ENCODE peak calls at places on chromosomes 7 and 10, in nine cellular contexts. G, S, C, U, J, L, D, Z and W are unnamed samples.

GRCh38 chr10:23096814-23097549 is 1.6 kb downstream of the MSRB2 start:
- DNase-seq in S (no peak), C (no peak), D (no peak), J (no peak), L (no peak), G (no peak), U (peak), Z (peak), W (no peak)

GRCh38 chr7:70701487-70701886 is 430.5 kb upstream of the GALNT17 start:
- DNase-seq in L (no peak), Z (no peak), C (no peak), G (no peak), S (no peak), J (no peak), D (no peak), U (no peak), W (no peak)

GRCh38 chr10:122310311-122311050 is 39.4 kb downstream of the BTBD16 start:
- DNase-seq in D (peak), G (no peak), U (peak), C (no peak), L (no peak), J (no peak), Z (peak), S (no peak), W (no peak)

GRCh38 chr7:140231779-140232491 is 55.2 kb upstream of the KDM7A start:
- DNase-seq in C (no peak), U (no peak), J (no peak), S (no peak), Z (no peak), D (no peak), G (no peak), L (no peak), W (no peak)

GRCh38 chr7:134789967-134790685 is 10.7 kb downstream of the CALD1 start:
- DNase-seq in C (no peak), U (peak), Z (peak), L (peak), G (peak), D (no peak), S (no peak), J (no peak), W (no peak)

GRCh38 chr10:99993994-99994689 is 15.6 kb downstream of the DNMBP start:
- DNase-seq in U (peak), S (peak), L (peak), Z (peak), J (peak), C (no peak), G (no peak), D (no peak), W (peak)

GRCh38 chr10:106360870-106361269 is 803.6 kb downstream of the SORCS1 start:
- DNase-seq in U (no peak), D (no peak), L (no peak), G (no peak), S (no peak), C (no peak), Z (peak), J (no peak), W (no peak)

GRCh38 chr10:4678951-4679671 is 146.9 kb upstream of the AKR1E2 start:
- DNase-seq in D (no peak), S (no peak), G (no peak), L (no peak), C (no peak), U (no peak), J (no peak), Z (no peak), W (no peak)

GRCh38 chr10:1166101-1166827 is 110.1 kb downstream of the WDR37 start:
- DNase-seq in Z (no peak), D (no peak), S (no peak), U (no peak), G (no peak), J (no peak), L (no peak), C (no peak), W (no peak)

GRCh38 chr7:99473315-99473596 is 566 bp downstream of the ZNF789 start:
- DNase-seq in C (no peak), S (no peak), D (peak), L (peak), J (no peak), G (peak), Z (peak), U (peak), W (peak)

GRCh38 chr10:86123745-86124144 is 242.8 kb downstream of the GRID1 start:
- DNase-seq in U (no peak), S (no peak), J (no peak), G (no peak), Z (no peak), L (no peak), C (no peak), D (no peak), W (no peak)

GRCh38 chr7:100430450-100431285 is 1.0 kb downstream of the MEPCE start:
- DNase-seq in J (peak), U (no peak), Z (peak), C (no peak), G (peak), S (no peak), D (no peak), L (no peak), W (no peak)

GRCh38 chr10:88066876-88067275 is 203.5 kb downstream of the PTEN start:
- DNase-seq in L (peak), C (no peak), Z (no peak), S (no peak), D (no peak), J (no peak), U (no peak), G (no peak), W (no peak)

GRCh38 chr10:32207544-32207943 is 139.4 kb downstream of the EPC1 start:
- DNase-seq in J (no peak), L (peak), U (peak), Z (peak), C (peak), D (peak), G (peak), S (peak), W (peak)

GRCh38 chr7:23524473-23524872 is 7.3 kb downstream of the TRA2A start:
- DNase-seq in Z (no peak), G (no peak), C (no peak), L (no peak), S (no peak), D (no peak), U (no peak), J (no peak), W (no peak)

GRCh38 chr10:119702482-119703041 is 23.3 kb upstream of the INPP5F start:
- DNase-seq in L (no peak), C (no peak), U (no peak), Z (no peak), S (no peak), J (no peak), G (no peak), D (no peak), W (no peak)

GRCh38 chr10:119701861-119702260 is 24.0 kb upstream of the INPP5F start:
- DNase-seq in L (no peak), S (no peak), C (no peak), J (no peak), G (no peak), D (no peak), Z (peak), U (no peak), W (no peak)

GRCh38 chr10:119703903-119704508 is 21.8 kb upstream of the INPP5F start:
- DNase-seq in Z (no peak), C (no peak), S (no peak), L (peak), U (no peak), G (no peak), D (no peak), J (no peak), W (no peak)

GRCh38 chr10:119705434-119705831 is 20.4 kb upstream of the INPP5F start:
- DNase-seq in D (no peak), Z (no peak), L (peak), S (no peak), G (no peak), U (no peak), C (no peak), J (no peak), W (peak)

DNA sequence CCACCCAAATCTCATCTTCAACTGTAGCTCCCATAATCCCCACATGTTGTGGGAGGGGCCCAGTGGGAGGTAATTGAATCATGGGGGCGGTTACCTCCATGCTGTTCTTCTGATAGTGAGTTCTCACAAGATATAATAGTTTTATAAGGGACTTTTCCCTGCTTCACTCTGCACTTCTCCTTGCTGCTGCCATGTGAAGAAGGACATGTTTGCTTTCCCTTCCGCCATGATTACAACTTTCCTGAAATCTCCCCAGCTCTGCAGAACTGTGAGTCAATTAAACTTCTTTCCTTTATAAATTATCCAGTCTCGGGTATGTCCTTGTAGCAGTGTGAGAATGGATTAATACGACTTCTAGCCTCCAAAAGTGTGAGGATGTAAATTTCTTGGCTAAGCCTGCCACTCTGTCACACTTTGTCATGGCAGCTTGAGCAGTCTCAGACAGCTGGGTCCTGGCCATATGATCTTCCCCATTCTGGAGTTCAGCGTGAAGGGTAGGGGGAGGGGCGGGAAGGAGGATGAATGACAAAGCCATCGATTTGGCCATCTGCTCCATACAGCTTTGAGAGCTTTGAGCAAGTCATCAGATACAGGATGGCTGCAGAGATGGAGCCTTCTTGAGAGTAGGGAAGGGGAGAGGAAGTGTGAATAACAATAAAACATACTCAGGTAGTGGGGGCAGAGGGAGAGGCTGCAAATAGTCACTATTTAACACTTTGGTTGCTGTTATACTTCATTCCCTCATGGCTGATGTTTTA is 19.1 kb upstream of the INPP5F start:
- DNase-seq in L (no peak), J (no peak), C (no peak), U (no peak), S (no peak), G (no peak), D (no peak), Z (no peak), W (no peak)
- TF ChIP-seq CTCF in L (no peak), J (no peak), C (no peak), U (no peak), S (no peak), G (no peak), D (no peak), Z (no peak), W (no peak)

GRCh38 chr7:2040893-2041270 is 191.9 kb downstream of the MAD1L1 start:
- DNase-seq in S (no peak), D (no peak), U (no peak), Z (no peak), L (no peak), J (peak), G (no peak), C (no peak), W (no peak)

GRCh38 chr7:2043316-2044039 is 189.3 kb downstream of the MAD1L1 start:
- DNase-seq in G (no peak), S (no peak), C (no peak), J (peak), D (no peak), Z (no peak), U (no peak), L (no peak), W (no peak)

GRCh38 chr7:2040201-2040892 is 192.4 kb downstream of the MAD1L1 start:
- DNase-seq in J (peak), L (no peak), C (no peak), U (no peak), G (no peak), S (no peak), Z (no peak), D (no peak), W (no peak)

GRCh38 chr7:2042650-2043049 is 190.1 kb downstream of the MAD1L1 start:
- DNase-seq in L (no peak), J (peak), D (no peak), Z (no peak), C (no peak), U (no peak), S (no peak), G (no peak), W (no peak)

DNA sequence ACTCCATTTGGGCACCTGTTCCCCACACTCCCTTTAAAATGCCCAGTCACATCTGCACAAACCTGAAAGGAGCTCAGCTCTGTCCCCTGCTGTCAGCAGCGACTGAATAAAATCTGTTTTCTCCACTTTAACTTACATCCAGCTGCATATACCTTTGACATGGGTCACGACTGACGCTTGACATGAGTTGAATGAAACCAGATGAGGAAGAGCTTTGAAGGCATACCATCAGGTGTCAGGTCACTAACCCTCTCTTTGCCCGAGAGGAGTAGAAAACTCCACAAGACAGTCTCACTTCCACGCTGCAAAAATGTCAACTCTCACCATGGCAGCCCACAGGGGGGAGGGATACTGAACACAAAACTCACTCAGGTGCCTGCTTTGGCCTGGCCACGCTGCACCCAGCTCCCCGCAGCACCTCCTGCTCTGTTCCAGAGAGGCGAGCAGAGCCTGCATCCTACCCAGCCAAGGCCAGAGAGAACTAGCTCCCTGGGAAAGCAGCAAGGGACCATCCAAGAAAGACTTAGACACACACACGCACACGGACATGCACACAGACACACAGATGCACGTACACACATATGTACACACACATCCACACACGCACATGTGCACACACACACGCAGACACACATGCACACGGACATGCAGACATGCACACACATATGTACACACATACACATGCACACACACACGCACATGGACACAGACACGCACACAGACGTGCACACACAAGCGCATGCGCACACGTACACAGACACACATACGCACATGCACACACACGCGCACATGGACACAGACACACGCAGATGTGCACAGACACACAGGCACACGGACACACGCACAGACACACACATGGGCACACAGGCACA is 191.0 kb downstream of the MAD1L1 start:
- DNase-seq in G (no peak), D (no peak), C (no peak), U (no peak), J (peak), S (no peak), L (no peak), Z (no peak), W (no peak)
- TF ChIP-seq CTCF in G (no peak), D (no peak), C (no peak), U (no peak), J (no peak), S (no peak), L (no peak), Z (no peak), W (no peak)

DNA sequence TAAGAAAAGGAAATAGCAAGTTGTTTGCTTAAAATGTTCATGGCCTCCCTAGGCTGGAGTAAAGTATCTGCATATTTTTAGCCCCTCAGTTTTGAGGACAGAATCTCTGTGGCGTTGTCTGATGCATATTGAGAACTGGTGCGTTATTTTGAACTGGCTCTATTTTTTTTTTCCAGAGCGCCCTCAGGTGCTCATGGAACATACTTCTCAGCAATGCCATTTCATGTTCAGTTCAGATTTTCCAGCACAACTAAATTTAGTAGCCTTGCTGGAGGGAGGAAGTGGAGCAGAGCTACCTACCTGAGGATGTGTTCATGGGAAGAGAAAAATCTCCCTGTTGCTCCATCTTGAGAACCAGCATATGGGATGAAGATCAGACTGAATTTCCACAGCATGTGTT is 870.5 kb downstream of the LRMDA start:
- DNase-seq in U (peak), J (no peak), L (no peak), G (peak), Z (no peak), C (no peak), D (peak), S (no peak), W (no peak)
- TF ChIP-seq CTCF in U (peak), J (no peak), L (no peak), G (no peak), Z (peak), C (no peak), D (no peak), S (no peak), W (no peak)

DNA sequence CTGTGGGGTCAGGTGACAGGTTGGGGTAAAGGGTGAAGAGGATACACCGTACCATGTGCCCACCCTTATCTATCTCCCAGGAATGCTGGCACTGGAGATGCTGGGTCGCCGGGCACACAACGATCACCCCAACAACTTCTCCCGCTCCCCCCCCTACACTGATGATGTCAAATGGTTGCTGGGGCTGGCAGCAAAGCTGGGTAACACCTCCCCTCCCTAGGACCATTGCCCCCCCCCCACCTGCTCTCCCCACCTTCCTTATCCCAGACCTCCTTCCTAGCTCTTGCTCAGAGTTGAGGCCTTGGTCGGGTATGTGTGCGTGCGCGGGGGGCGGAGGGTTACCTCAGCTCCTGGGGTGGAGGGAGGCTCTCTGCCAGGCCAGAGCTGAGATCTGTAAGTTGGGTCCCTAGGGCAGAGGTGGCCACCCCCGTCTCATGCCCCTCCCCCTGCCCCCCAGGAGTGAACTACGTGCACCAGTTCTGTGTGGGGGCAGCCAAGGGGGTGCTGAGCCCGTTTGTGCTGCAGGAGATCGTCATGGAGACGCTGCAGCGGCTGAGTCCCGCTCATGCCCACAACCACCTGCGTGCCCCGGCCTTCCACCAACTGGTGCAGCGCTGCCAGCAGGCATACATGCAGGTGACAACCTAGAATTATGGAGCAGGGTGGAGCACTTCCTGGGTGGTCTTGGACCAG is 10.7 kb downstream of the NDST2 start:
- DNase-seq in U (no peak), D (no peak), Z (no peak), C (no peak), L (no peak), S (no peak), G (no peak), J (peak), W (no peak)
- TF ChIP-seq CTCF in U (no peak), D (no peak), Z (no peak), C (no peak), L (no peak), S (no peak), G (no peak), J (no peak), W (no peak)

GRCh38 chr10:126187399-126187798 is 200.9 kb downstream of the ADAM12 start:
- DNase-seq in L (no peak), C (no peak), U (no peak), J (no peak), Z (no peak), D (no peak), S (no peak), G (no peak), W (no peak)
- TF ChIP-seq CTCF in L (no peak), C (no peak), U (no peak), J (no peak), Z (no peak), D (no peak), S (no peak), G (no peak), W (no peak)

GRCh38 chr7:88548399-88548798 is 211.1 kb upstream of the ZNF804B start:
- DNase-seq in C (no peak), L (no peak), D (no peak), U (no peak), G (no peak), Z (no peak), S (no peak), J (no peak), W (no peak)

GRCh38 chr7:88545663-88546062 is 213.8 kb upstream of the ZNF804B start:
- DNase-seq in C (no peak), U (no peak), D (no peak), J (no peak), G (no peak), L (no peak), S (no peak), Z (no peak), W (no peak)

GRCh38 chr7:88546808-88547207 is 212.7 kb upstream of the ZNF804B start:
- DNase-seq in Z (peak), G (peak), J (no peak), U (peak), C (no peak), S (no peak), L (peak), D (peak), W (peak)
- TF ChIP-seq CTCF in Z (no peak), G (peak), J (no peak), U (peak), C (peak), S (no peak), L (peak), D (peak), W (peak)

DNA sequence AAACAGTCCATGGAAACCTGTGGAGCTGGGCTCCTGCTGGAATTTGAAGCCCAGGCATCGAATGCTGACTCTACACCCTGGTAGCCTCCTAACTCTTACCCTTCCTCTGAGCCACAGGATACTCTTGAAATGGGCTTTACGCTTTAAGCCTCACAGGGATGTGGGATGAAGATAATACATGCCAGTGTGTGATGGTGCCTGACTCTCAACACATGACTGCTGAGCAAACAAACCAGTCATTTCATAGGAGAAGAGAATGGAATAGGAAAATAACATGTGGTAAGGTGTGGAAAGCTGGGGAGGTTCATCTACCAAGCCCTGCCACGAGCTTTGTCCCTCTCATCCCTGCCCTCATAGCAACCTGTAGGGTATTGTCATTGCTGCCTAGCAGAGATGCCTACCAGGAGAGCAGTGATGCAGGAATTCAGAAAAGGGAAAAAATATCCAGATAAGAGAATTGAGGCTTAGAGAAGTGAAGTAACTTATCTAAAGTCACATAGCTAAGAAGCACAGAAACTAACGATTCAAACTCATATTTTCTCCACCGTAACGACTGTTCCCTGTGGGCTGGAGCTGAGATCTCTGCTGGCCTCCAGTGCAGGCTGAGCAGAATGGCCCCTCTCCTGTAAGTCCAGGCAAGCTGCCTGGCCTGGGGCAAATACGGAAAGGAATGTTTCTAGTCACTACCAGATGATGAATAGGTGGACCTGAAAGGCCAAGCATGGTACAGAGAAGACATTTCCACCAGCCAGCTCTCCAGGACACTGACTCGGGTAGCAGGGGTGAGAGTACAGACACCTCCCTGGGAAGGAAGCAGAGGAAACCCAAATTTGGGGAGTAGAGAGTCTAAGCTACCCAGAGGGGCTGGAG is 90.2 kb upstream of the DUSP5 start:
- DNase-seq in G (no peak), U (no peak), C (no peak), D (peak), L (no peak), S (no peak), J (no peak), Z (peak), W (no peak)
- TF ChIP-seq CTCF in G (no peak), U (no peak), C (no peak), D (no peak), L (no peak), S (no peak), J (no peak), Z (no peak), W (no peak)

GRCh38 chr10:48587101-48587500 is 17.8 kb downstream of the ARHGAP22 start:
- DNase-seq in C (no peak), Z (no peak), L (no peak), S (no peak), D (no peak), J (no peak), U (no peak), G (no peak), W (no peak)
- TF ChIP-seq CTCF in C (no peak), Z (no peak), L (no peak), S (no peak), D (no peak), J (no peak), U (no peak), G (no peak), W (no peak)